ENCODE peak calls at places on chromosomes 1 and 21, in four cellular contexts. O is neural progenitor cell, X is PC-3, S is hepatocyte. R is an unnamed sample.

GRCh38 chr1:7629465-7630195 is 141.5 kb upstream of the VAMP3 start:
- DNase-seq in O (no peak), S (no peak), X (no peak), R (no peak)

GRCh38 chr1:191690931-191691330 is 467.3 kb upstream of the RGS18 start:
- DNase-seq in X (peak), S (peak), O (no peak), R (no peak)

GRCh38 chr1:239555350-239555749 is 169.0 kb downstream of the CHRM3 start:
- DNase-seq in S (no peak), X (no peak), O (peak), R (no peak)

GRCh38 chr1:160284220-160284781 is 632 bp downstream of the PEX19 start:
- DNase-seq in O (peak), S (peak), X (peak), R (peak)

GRCh38 chr1:235532350-235532749 is 28.1 kb upstream of the B3GALNT2 start:
- DNase-seq in S (no peak), X (peak), O (no peak), R (no peak)

GRCh38 chr1:47201179-47201578 is 11.3 kb upstream of the PDZK1IP1 start:
- DNase-seq in S (no peak), X (no peak), O (peak), R (no peak)

GRCh38 chr1:237877628-237878027 is 13.1 kb downstream of the ZP4 start:
- DNase-seq in S (no peak), X (no peak), O (peak), R (no peak)

GRCh38 chr1:161199506-161200119 is 759 bp upstream of the ADAMTS4 start:
- DNase-seq in S (no peak), O (no peak), X (no peak), R (no peak)

GRCh38 chr1:241323510-241323909 is 33.5 kb downstream of the RGS7 start:
- DNase-seq in S (peak), X (peak), O (peak), R (peak)

GRCh38 chr1:23896491-23896890 is 16.7 kb downstream of the CNR2 start:
- DNase-seq in X (no peak), S (no peak), O (no peak), R (no peak)

GRCh38 chr1:184270556-184270955 is 116.3 kb upstream of the C1orf21 start:
- DNase-seq in S (no peak), X (no peak), O (peak), R (no peak)

GRCh38 chr1:10386761-10387482 is 11.9 kb upstream of the PGD start:
- DNase-seq in O (no peak), X (no peak), S (no peak), R (no peak)

GRCh38 chr1:54429838-54430237 is 23.6 kb upstream of the SSBP3 start:
- DNase-seq in S (no peak), X (no peak), O (no peak), R (no peak)

GRCh38 chr21:42562816-42563215 is 49.2 kb downstream of the SLC37A1 start:
- DNase-seq in S (no peak), O (no peak), X (no peak), R (no peak)

GRCh38 chr1:83692524-83693336 is 306.2 kb downstream of the TTLL7 start:
- DNase-seq in S (peak), O (peak), X (peak), R (peak)

GRCh38 chr21:41624674-41625310 is 116.8 kb upstream of the TMPRSS2 start:
- DNase-seq in S (no peak), X (no peak), O (no peak), R (no peak)

GRCh38 chr1:70156529-70157120 is 48.8 kb downstream of the LRRC40 start:
- DNase-seq in X (peak), S (no peak), O (no peak), R (no peak)

GRCh38 chr1:223500560-223501425 is 107.6 kb downstream of the CCDC185 start:
- DNase-seq in S (peak), O (no peak), X (peak), R (no peak)

GRCh38 chr1:204169871-204170270 is 3.7 kb upstream of the REN start:
- DNase-seq in O (no peak), S (no peak), X (peak), R (no peak)

GRCh38 chr1:30058966-30059365 is 664.4 kb downstream of the MATN1 start:
- DNase-seq in X (peak), S (peak), O (no peak), R (no peak)

GRCh38 chr1:4046836-4047461 is 146.9 kb upstream of the C1orf174 start:
- DNase-seq in S (no peak), O (no peak), X (no peak), R (no peak)

GRCh38 chr1:59564192-59564891 is 250.4 kb upstream of the HOOK1 start:
- DNase-seq in O (no peak), X (no peak), S (no peak), R (no peak)

GRCh38 chr1:52112489-52112888 is 29.4 kb upstream of the ZFYVE9 start:
- DNase-seq in X (no peak), S (no peak), O (no peak), R (no peak)
- TF ChIP-seq EZH2phosphoT487 in X (no peak), S (no peak), O (no peak), R (no peak)

DNA sequence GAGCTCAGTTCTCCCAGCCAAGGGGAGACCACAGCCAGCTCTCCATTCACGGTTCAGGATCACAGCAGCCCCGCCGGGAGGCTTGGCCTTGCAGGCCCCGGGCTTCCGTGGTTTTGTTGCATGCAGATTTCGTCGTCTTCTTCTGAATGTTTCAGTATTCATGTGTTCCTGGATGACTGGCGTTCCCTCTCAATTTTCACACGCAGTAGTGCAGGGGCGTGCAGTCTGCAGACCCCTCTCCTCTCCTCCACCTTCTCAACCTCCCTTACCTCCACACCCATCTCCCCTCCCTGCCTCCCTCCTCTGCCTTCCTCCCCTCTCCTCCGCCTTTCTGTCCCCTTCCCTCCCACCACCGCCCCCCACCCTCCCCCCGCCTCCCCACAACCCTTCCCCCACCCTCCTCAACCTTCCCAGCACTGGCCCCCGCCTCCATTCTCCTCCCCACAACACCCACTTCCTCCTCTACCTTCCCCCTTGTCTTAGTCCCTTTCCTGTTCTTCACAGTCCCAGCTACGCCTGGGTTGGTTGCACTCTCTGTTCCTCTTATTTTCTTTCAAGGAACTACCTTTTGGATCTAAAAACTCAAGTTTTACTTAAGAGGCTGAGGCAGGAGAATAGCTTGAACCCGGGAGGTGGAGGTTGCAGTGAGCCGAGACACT is 8.4 kb upstream of the SLC19A1 start:
- DNase-seq in O (no peak), S (no peak), X (no peak), R (no peak)
- TF ChIP-seq EZH2phosphoT487 in O (no peak), S (no peak), X (no peak), R (no peak)

GRCh38 chr1:165874643-165875042 is 47.2 kb downstream of the UCK2 start:
- DNase-seq in O (no peak), X (no peak), S (no peak), R (no peak)

GRCh38 chr1:165876121-165876520 is 48.7 kb downstream of the UCK2 start:
- DNase-seq in S (no peak), X (no peak), O (no peak), R (no peak)

GRCh38 chr1:165875604-165876003 is 48.2 kb downstream of the UCK2 start:
- DNase-seq in S (no peak), O (no peak), X (no peak), R (no peak)

GRCh38 chr1:165873481-165873880 is 46.1 kb downstream of the UCK2 start:
- DNase-seq in S (no peak), O (no peak), X (no peak), R (no peak)

GRCh38 chr1:165875171-165875570 is 47.8 kb downstream of the UCK2 start:
- DNase-seq in X (no peak), O (no peak), S (no peak), R (no peak)
- TF ChIP-seq EZH2phosphoT487 in X (no peak), O (no peak), S (no peak), R (no peak)

DNA sequence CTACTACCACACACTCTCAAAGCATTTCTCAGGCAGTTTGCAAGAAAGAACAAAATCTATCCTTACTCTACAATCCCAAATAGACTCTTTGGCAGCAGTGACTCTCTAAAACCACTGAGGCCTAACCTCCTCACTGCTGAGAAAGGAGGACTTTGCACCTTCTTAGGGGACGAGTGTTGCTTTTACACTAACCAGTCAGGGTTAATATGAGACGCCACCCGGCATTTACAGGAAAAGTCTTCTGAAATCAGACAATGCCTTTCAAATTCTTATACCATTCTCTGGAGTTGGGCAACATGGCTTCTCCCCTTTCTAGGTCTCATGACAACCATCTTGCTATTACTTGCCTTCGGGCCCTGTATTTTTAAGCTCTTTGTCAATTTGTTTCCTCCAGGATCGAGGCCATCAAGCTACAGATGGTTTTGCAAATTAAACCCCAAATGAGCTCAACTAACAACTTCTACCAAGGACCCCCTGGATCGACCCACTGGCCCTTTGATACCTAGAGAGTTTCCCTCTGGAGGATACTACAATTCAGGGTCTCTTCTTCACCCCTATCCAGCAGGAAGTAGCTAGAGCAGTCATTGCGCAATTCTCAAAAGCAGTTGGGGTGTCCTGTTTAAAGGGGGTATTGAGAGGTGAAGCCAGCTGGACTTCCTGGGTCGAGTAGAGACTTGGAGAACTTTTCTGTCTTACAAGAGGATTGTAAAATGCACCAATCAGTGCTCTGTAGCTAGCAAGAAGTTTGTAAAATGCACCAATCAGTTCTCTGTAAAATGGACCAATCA is 2.0 kb upstream of the FMO4 start:
- DNase-seq in S (no peak), X (no peak), O (no peak), R (no peak)
- TF ChIP-seq EZH2phosphoT487 in S (no peak), X (no peak), O (no peak), R (no peak)

GRCh38 chr1:65422241-65423203 is 2.1 kb downstream of the LEPR start:
- DNase-seq in X (peak), O (no peak), S (no peak), R (no peak)

GRCh38 chr1:65423884-65424655 is 3.6 kb downstream of the LEPR start:
- DNase-seq in O (no peak), X (peak), S (peak), R (no peak)

GRCh38 chr1:65429806-65430205 is 9.3 kb downstream of the LEPR start:
- DNase-seq in O (no peak), S (no peak), X (peak), R (no peak)

GRCh38 chr1:65429078-65429477 is 8.6 kb downstream of the LEPR start:
- DNase-seq in O (peak), X (no peak), S (no peak), R (no peak)

GRCh38 chr1:65425697-65426096 is 5.2 kb downstream of the LEPR start:
- DNase-seq in X (peak), S (no peak), O (peak), R (no peak)
- TF ChIP-seq EZH2phosphoT487 in X (no peak), S (no peak), O (no peak), R (no peak)

GRCh38 chr1:147334292-147334691 is 91.8 kb downstream of the CHD1L start:
- DNase-seq in O (no peak), X (no peak), S (no peak), R (no peak)
- TF ChIP-seq EZH2phosphoT487 in O (no peak), X (no peak), S (no peak), R (no peak)

GRCh38 chr1:205323794-205324193 is 2.2 kb upstream of the NUAK2 start:
- DNase-seq in S (no peak), X (no peak), O (no peak), R (no peak)

GRCh38 chr1:205318231-205318991 is 3.1 kb downstream of the NUAK2 start:
- DNase-seq in X (peak), O (peak), S (peak), R (no peak)

GRCh38 chr1:205321959-205322283 is 376 bp upstream of the NUAK2 start:
- DNase-seq in O (no peak), X (no peak), S (no peak), R (no peak)

GRCh38 chr1:205319081-205320018 is 2.2 kb downstream of the NUAK2 start:
- DNase-seq in O (no peak), S (peak), X (peak), R (peak)

DNA sequence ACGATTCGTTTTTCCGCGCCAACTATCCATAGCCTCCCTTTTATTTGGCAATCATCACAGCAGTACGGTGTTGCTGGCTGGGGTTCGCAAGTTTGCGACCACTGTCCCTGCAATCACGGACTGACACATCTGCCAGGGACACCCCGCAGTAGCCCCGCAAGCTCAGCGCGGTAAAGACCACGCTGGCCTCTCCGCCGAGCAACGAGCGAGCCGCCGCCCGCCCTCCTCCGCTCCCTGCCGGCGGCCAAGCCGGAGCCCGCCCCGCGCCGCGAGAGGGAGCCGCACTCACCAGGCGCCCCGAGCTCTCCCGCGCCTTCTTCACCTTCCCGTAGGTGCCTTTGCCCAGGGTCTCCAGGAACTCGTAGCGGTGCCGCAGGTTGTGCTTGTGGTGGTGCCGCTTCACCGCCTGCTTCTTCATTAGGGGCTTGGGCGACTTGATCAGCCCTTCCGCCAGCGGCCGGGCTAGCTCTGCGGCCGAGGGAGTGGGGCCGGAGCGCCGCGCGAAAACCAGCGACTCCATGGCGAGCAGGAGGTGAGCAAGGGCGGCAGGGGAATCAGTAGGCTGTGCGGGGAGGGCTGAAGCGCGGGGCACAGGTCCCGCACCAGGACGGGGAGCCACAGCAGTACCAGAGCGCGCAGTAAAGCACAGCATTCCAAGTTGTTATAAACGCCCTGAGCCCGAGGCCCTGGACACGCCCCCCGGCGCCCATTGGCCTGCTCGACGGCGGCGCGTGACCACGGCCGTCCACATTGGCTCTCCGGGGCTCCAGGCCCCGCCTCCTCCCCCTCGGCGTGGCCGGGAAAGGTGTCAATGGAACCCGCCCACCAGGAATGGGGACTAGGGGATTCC is at the start of gene NUAK2:
- DNase-seq in X (peak), O (peak), S (peak), R (peak)
- TF ChIP-seq EZH2phosphoT487 in X (no peak), O (no peak), S (no peak), R (no peak)

GRCh38 chr1:84998642-84999280 is 1.8 kb upstream of the MCOLN2 start:
- DNase-seq in O (peak), S (peak), X (peak), R (no peak)
- TF ChIP-seq EZH2phosphoT487 in O (no peak), S (no peak), X (no peak), R (no peak)

R was measured in MM.1S.